ENCODE peak calls at places on chromosomes 2 and 18, in five cellular contexts. C is body of pancreas, L is OCI-LY7, A is endothelial cell of umbilical vein, J is uterus. W is an unnamed sample.

GRCh38 chr2:54176577-54176976 is 61.2 kb downstream of the ACYP2 start:
- DNase-seq in C (peak; percentile 8), A (peak; percentile 43), J (peak; percentile 44), L (peak; percentile 18), W (peak; percentile 65)

GRCh38 chr2:132424526-132425121 is 8.0 kb downstream of the GPR39 start:
- DNase-seq in J (no peak), C (peak; percentile 54), L (no peak), A (no peak), W (no peak)

GRCh38 chr2:134549104-134549503 is 169.7 kb downstream of the TMEM163 start:
- DNase-seq in L (no peak), C (no peak), J (peak; percentile 18), A (no peak), W (no peak)

GRCh38 chr18:63888473-63889190 is 1.1 kb downstream of the SERPINB2 start:
- DNase-seq in A (no peak), J (no peak), C (no peak), L (no peak), W (no peak)

GRCh38 chr2:121074322-121074932 is 210.6 kb downstream of the TFCP2L1 start:
- DNase-seq in A (no peak), C (no peak), J (no peak), L (no peak), W (no peak)

GRCh38 chr2:58428286-58428552 is 187.1 kb upstream of the FANCL start:
- DNase-seq in J (no peak), C (no peak), A (no peak), L (no peak), W (no peak)

GRCh38 chr2:215919624-215920243 is 93.6 kb downstream of the MREG start:
- DNase-seq in J (no peak), A (no peak), C (no peak), L (no peak), W (no peak)

GRCh38 chr2:37415128-37415817 is 70.8 kb downstream of the QPCT start:
- DNase-seq in L (no peak), C (no peak), A (peak; percentile 36), J (no peak), W (no peak)

GRCh38 chr2:183078163-183078466 is 432 bp upstream of the DUSP19 start:
- DNase-seq in J (peak; percentile 33), L (peak; percentile 43), C (no peak), A (no peak), W (no peak)

GRCh38 chr18:9421788-9422329 is 53.5 kb upstream of the RALBP1 start:
- DNase-seq in C (no peak), A (no peak), L (no peak), J (no peak), W (no peak)

GRCh38 chr18:47286776-47287410 is 35.4 kb upstream of the SKOR2 start:
- DNase-seq in L (no peak), J (no peak), C (no peak), A (no peak), W (no peak)

GRCh38 chr18:78635093-78635800 is 344.4 kb upstream of the SALL3 start:
- DNase-seq in J (no peak), A (no peak), L (no peak), C (no peak), W (no peak)

GRCh38 chr2:8494151-8494550 is 187.7 kb upstream of the ID2 start:
- DNase-seq in C (no peak), A (no peak), J (no peak), L (no peak), W (no peak)
- H3K4me1 ChIP-seq in C (peaks cover 67% of the 10 kb centered on the region), A (no peaks in the 10 kb centered on the region), J (peaks cover 4% of the 10 kb centered on the region), L (peaks cover 46% of the 10 kb centered on the region), W (peaks cover 43% of the 10 kb centered on the region)

GRCh38 chr2:127226520-127227263 is 6.6 kb upstream of the CYP27C1 start:
- DNase-seq in J (no peak), C (peak; percentile 46), L (no peak), A (peak; percentile 83), W (no peak)
- H3K4me1 ChIP-seq in J (no peaks in the 10 kb centered on the region), C (peaks cover 9% of the 10 kb centered on the region), L (no peaks in the 10 kb centered on the region), A (peaks cover 11% of the 10 kb centered on the region), W (no peaks in the 10 kb centered on the region)

GRCh38 chr2:101771911-101772321 is 74.4 kb downstream of the MAP4K4 start:
- DNase-seq in A (no peak), C (no peak), L (no peak), J (no peak), W (no peak)
- H3K4me1 ChIP-seq in A (peaks cover 56% of the 10 kb centered on the region), C (peaks cover 32% of the 10 kb centered on the region), L (peaks cover 42% of the 10 kb centered on the region), J (no peaks in the 10 kb centered on the region), W (peaks cover 81% of the 10 kb centered on the region)

DNA sequence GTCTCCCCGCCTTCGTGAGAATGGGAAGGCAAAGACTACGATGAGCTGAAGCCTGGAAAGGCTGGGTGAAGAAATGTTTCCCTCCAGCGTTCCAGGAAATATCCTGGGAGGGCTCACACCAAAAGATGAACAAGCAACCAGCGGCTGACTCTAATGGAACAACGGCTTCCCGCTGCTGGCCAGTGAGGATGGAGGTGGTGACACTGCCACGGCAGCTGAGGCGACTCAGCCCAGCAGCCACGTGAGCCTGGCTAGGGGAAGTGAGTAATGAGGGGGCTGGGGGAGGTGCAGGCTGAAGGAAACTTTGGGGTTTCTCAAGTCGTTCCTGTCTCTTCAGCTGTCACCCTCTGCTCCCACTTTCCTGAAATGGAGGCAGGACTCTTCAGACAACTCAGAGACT is 105.0 kb upstream of the SMAD7 start:
- DNase-seq in L (peak; percentile 68), C (peak; percentile 58), J (peak; percentile 34), A (peak; percentile 36), W (peak; percentile 95)
- H3K4me1 ChIP-seq in L (peaks cover 73% of the 10 kb centered on the region), C (no peaks in the 10 kb centered on the region), J (no peaks in the 10 kb centered on the region), A (peaks cover 5% of the 10 kb centered on the region), W (no peaks in the 10 kb centered on the region)

DNA sequence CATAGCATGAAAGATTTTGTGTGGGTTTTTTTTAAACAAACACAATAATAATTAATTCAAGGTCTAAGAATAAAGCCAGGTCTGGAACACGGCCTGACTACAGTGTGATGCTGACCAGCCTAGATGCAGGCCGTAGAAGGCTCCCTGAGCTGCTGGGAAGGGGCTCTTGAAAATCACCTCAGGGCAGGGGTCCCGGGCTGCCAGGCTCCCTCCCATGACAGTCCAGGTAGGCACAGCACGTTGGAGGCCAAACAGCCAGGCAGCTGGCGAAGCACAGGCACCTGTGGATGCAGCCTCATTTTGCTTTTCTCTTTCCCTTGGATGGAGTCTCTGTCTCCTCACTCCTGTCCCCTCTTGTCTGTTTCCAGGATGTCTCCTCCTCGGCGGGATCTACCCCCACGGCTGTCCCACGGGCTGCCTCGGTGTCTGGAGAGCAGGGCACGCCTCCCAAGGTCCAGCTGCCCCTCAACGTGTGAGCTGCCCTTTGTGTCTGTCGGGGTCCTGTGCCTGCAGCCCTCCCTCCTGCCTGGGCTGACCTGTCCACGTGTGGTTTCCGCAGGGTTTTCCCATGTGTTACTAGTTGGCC is 194.5 kb downstream of the SEPTIN10 start:
- DNase-seq in L (no peak), J (no peak), C (no peak), A (no peak), W (no peak)
- H3K4me1 ChIP-seq in L (no peaks in the 10 kb centered on the region), J (no peaks in the 10 kb centered on the region), C (no peaks in the 10 kb centered on the region), A (peaks cover 3% of the 10 kb centered on the region), W (no peaks in the 10 kb centered on the region)

GRCh38 chr2:6924918-6925194 is 7.6 kb downstream of the RNF144A start:
- DNase-seq in L (no peak), C (no peak), A (no peak), J (no peak), W (no peak)

GRCh38 chr2:6926071-6926732 is 9.0 kb downstream of the RNF144A start:
- DNase-seq in A (no peak), C (peak; percentile 40), J (no peak), L (no peak), W (no peak)

GRCh38 chr2:6923319-6923718 is 6.1 kb downstream of the RNF144A start:
- DNase-seq in A (no peak), L (no peak), J (no peak), C (no peak), W (no peak)

GRCh38 chr2:6922201-6922656 is 5.0 kb downstream of the RNF144A start:
- DNase-seq in C (peak; percentile 65), L (no peak), A (no peak), J (no peak), W (no peak)

GRCh38 chr2:6924101-6924917 is 7.1 kb downstream of the RNF144A start:
- DNase-seq in A (no peak), C (no peak), J (no peak), L (no peak), W (no peak)
- H3K4me1 ChIP-seq in A (no peaks in the 10 kb centered on the region), C (peaks cover 99% of the 10 kb centered on the region), J (peaks cover 10% of the 10 kb centered on the region), L (no peaks in the 10 kb centered on the region), W (peaks cover 47% of the 10 kb centered on the region)

GRCh38 chr18:56660655-56661054 is 9.5 kb downstream of the WDR7 start:
- DNase-seq in A (no peak), C (no peak), J (no peak), L (no peak), W (no peak)
- H3K4me1 ChIP-seq in A (no peaks in the 10 kb centered on the region), C (peaks cover 20% of the 10 kb centered on the region), J (no peaks in the 10 kb centered on the region), L (no peaks in the 10 kb centered on the region), W (peaks cover 9% of the 10 kb centered on the region)

GRCh38 chr2:191643425-191643824 is 34.5 kb upstream of the NABP1 start:
- DNase-seq in C (no peak), J (no peak), A (no peak), L (no peak), W (no peak)

GRCh38 chr2:191645807-191646611 is 31.9 kb upstream of the NABP1 start:
- DNase-seq in C (no peak), L (no peak), A (no peak), J (no peak), W (no peak)

GRCh38 chr2:191645032-191645431 is 32.9 kb upstream of the NABP1 start:
- DNase-seq in J (no peak), C (no peak), L (no peak), A (no peak), W (no peak)

GRCh38 chr2:191641609-191642008 is 36.3 kb upstream of the NABP1 start:
- DNase-seq in A (no peak), C (no peak), L (no peak), J (no peak), W (no peak)

GRCh38 chr2:191642541-191642940 is 35.4 kb upstream of the NABP1 start:
- DNase-seq in C (no peak), J (no peak), L (no peak), A (no peak), W (no peak)
- H3K4me1 ChIP-seq in C (peaks cover 11% of the 10 kb centered on the region), J (no peaks in the 10 kb centered on the region), L (no peaks in the 10 kb centered on the region), A (peaks cover 11% of the 10 kb centered on the region), W (no peaks in the 10 kb centered on the region)